ENCODE peak calls at places on chromosome 20, in eight cellular contexts. J, L, Y, O, H, T, W and E are unnamed samples.

GRCh38 chr20:24872291-24873014 is 76.6 kb upstream of the CST7 start:
- DNase-seq in W (no peak), L (no peak), T (no peak), Y (no peak), H (no peak), O (no peak), J (no peak), E (no peak)

GRCh38 chr20:46894971-46895905 is 595 bp downstream of the EYA2 start:
- DNase-seq in O (no peak), T (no peak), L (no peak), H (peak), W (no peak), Y (peak), J (peak), E (peak)

GRCh38 chr20:19211252-19211651 is 1.2 kb upstream of the SLC24A3 start:
- DNase-seq in W (no peak), Y (peak), J (no peak), O (no peak), T (no peak), L (no peak), H (no peak), E (no peak)

GRCh38 chr20:35305682-35306556 is 13.7 kb upstream of the FAM83C start:
- DNase-seq in J (peak), O (no peak), W (peak), T (peak), L (peak), H (peak), Y (no peak), E (peak)

GRCh38 chr20:324177-325042 is 942 bp upstream of the SOX12 start:
- DNase-seq in L (peak), W (peak), T (peak), Y (peak), O (peak), J (peak), H (peak), E (peak)

GRCh38 chr20:9838378-9839295 is at the start of gene PAK5:
- DNase-seq in O (no peak), H (peak), W (no peak), J (peak), T (no peak), Y (peak), L (peak), E (peak)

GRCh38 chr20:46308258-46309157 is at the start of gene CDH22:
- DNase-seq in O (peak), H (peak), L (peak), T (peak), W (no peak), Y (peak), J (peak), E (peak)

GRCh38 chr20:10218536-10219451 is at the start of gene SNAP25:
- DNase-seq in T (peak), Y (peak), O (no peak), H (peak), J (peak), W (no peak), L (peak), E (peak)

GRCh38 chr20:40812415-40813212 is 123.6 kb upstream of the MAFB start:
- DNase-seq in J (no peak), H (no peak), W (no peak), O (no peak), T (no peak), L (no peak), Y (no peak), E (no peak)

GRCh38 chr20:60424267-60424904 is 466.2 kb downstream of the CDH26 start:
- DNase-seq in H (no peak), L (no peak), J (peak), O (no peak), W (no peak), Y (no peak), T (no peak), E (no peak)

GRCh38 chr20:50724851-50725721 is 6.3 kb upstream of the PARD6B start:
- DNase-seq in W (peak), L (peak), O (no peak), Y (peak), H (peak), T (no peak), J (peak), E (peak)

GRCh38 chr20:41424025-41424424 is 57.4 kb upstream of the EMILIN3 start:
- DNase-seq in W (no peak), T (peak), J (no peak), H (no peak), Y (no peak), L (no peak), O (no peak), E (no peak)

GRCh38 chr20:44174996-44175766 is 11.8 kb downstream of the JPH2 start:
- DNase-seq in H (no peak), T (no peak), J (no peak), O (no peak), Y (no peak), L (no peak), W (no peak), E (no peak)

GRCh38 chr20:13492001-13492480 is 146.7 kb downstream of the TASP1 start:
- DNase-seq in L (no peak), O (no peak), W (no peak), Y (peak), H (no peak), T (no peak), J (peak), E (peak)

GRCh38 chr20:20815711-20816455 is 103.4 kb upstream of the RALGAPA2 start:
- DNase-seq in T (no peak), O (no peak), W (no peak), H (no peak), Y (no peak), J (no peak), L (no peak), E (no peak)

GRCh38 chr20:11350126-11351005 is 567.3 kb upstream of the BTBD3 start:
- DNase-seq in Y (no peak), H (no peak), O (no peak), W (no peak), J (peak), T (no peak), L (no peak), E (peak)

GRCh38 chr20:57288676-57289075 is 22.2 kb upstream of the BMP7 start:
- DNase-seq in O (no peak), T (no peak), H (no peak), J (no peak), L (no peak), Y (no peak), W (no peak), E (no peak)

GRCh38 chr20:15455279-15455678 is 1117.9 kb upstream of the FLRT3 start:
- DNase-seq in J (no peak), H (no peak), T (no peak), O (no peak), Y (no peak), W (no peak), L (no peak), E (no peak)

GRCh38 chr20:6767536-6768227 is at the start of gene BMP2:
- DNase-seq in L (peak), W (no peak), H (peak), T (peak), Y (peak), J (peak), O (no peak), E (peak)

GRCh38 chr20:17533396-17533795 is 2.2 kb upstream of the BFSP1 start:
- DNase-seq in Y (peak), L (no peak), O (no peak), J (peak), T (peak), H (no peak), W (no peak), E (peak)

GRCh38 chr20:3781153-3781910 is at the start of gene SPEF1:
- DNase-seq in T (peak), L (peak), O (peak), Y (peak), W (no peak), H (peak), J (peak), E (peak)

GRCh38 chr20:47691632-47692031 is 93.6 kb downstream of the SULF2 start:
- DNase-seq in H (no peak), L (no peak), O (no peak), T (no peak), J (peak), Y (no peak), W (no peak), E (no peak)

GRCh38 chr20:64133951-64134407 is 26.6 kb upstream of the NPBWR2 start:
- DNase-seq in H (peak), J (no peak), Y (peak), O (no peak), T (no peak), L (no peak), W (no peak), E (no peak)

GRCh38 chr20:7432612-7433011 is 507.6 kb downstream of the HAO1 start:
- DNase-seq in L (no peak), W (no peak), T (no peak), J (no peak), H (no peak), Y (no peak), O (no peak), E (no peak)

GRCh38 chr20:10848810-10849370 is 175.1 kb upstream of the JAG1 start:
- DNase-seq in W (no peak), J (peak), H (no peak), O (no peak), L (peak), T (no peak), Y (no peak), E (peak)

GRCh38 chr20:4961746-4962145 is 39.6 kb downstream of the SLC23A2 start:
- DNase-seq in J (peak), Y (no peak), T (no peak), L (peak), O (no peak), W (no peak), H (no peak), E (peak)

GRCh38 chr20:3559231-3559630 is 88.4 kb downstream of the ATRN start:
- DNase-seq in O (no peak), L (no peak), T (no peak), W (no peak), H (no peak), J (no peak), Y (no peak), E (no peak)